ENCODE peak calls at places on chromosomes 1 and 21, in four cellular contexts. Y, T, Q and I are unnamed samples.

GRCh38 chr1:225156254-225156653 is 226.8 kb downstream of the DNAH14 start:
- DNase-seq in Y (no peak), T (peak; percentile 4), Q (no peak), I (no peak)

GRCh38 chr21:33931799-33932390 is 16.3 kb upstream of the ATP5PO start:
- DNase-seq in Y (no peak), T (no peak), Q (no peak), I (peak; percentile 60)

GRCh38 chr21:28150021-28150420 is 842.7 kb downstream of the LTN1 start:
- DNase-seq in Y (no peak), T (no peak), Q (no peak), I (no peak)

GRCh38 chr1:177973585-177973984 is 3.7 kb upstream of the SEC16B start:
- DNase-seq in Y (no peak), T (no peak), Q (no peak), I (no peak)

GRCh38 chr1:76868916-76869315 is 1.6 kb downstream of the ST6GALNAC5 start:
- DNase-seq in Y (peak; percentile 8), T (no peak), Q (peak; percentile 44), I (no peak)

GRCh38 chr1:65459397-65459768 is 38.9 kb downstream of the LEPR start:
- DNase-seq in Y (peak; percentile 13), T (peak; percentile 69), Q (no peak), I (peak; percentile 31)

GRCh38 chr1:88985033-88985432 is 7.4 kb downstream of the KYAT3 start:
- DNase-seq in Y (peak; percentile 48), T (peak; percentile 92), Q (no peak), I (peak; percentile 80)

GRCh38 chr1:218156602-218157001 is 128.5 kb upstream of the RRP15 start:
- DNase-seq in Y (peak; percentile 63), T (no peak), Q (peak; percentile 45), I (no peak)

GRCh38 chr1:236692722-236693121 is 6.4 kb downstream of the ACTN2 start:
- DNase-seq in Y (no peak), T (no peak), Q (no peak), I (no peak)

GRCh38 chr1:193013707-193014106 is 45.5 kb downstream of the UCHL5 start:
- DNase-seq in Y (no peak), T (no peak), Q (no peak), I (no peak)

GRCh38 chr1:234582626-234583354 is 27.2 kb downstream of the IRF2BP2 start:
- DNase-seq in Y (no peak), T (peak; percentile 58), Q (no peak), I (no peak)

GRCh38 chr1:26317143-26317542 is 615 bp upstream of the CD52 start:
- DNase-seq in Y (no peak), T (no peak), Q (no peak), I (no peak)

GRCh38 chr1:232872738-232873137 is 67.5 kb downstream of the MAP10 start:
- DNase-seq in Y (peak; percentile 14), T (no peak), Q (no peak), I (peak; percentile 34)

GRCh38 chr1:44235794-44236193 is 22.5 kb downstream of the DMAP1 start:
- DNase-seq in Y (no peak), T (no peak), Q (peak; percentile 20), I (no peak)

GRCh38 chr1:30718636-30719405 is 4.6 kb downstream of the MATN1 start:
- DNase-seq in Y (peak; percentile 89), T (peak; percentile 99), Q (peak; percentile 85), I (peak; percentile 98)

GRCh38 chr1:26900001-26900814 is at the start of gene GPATCH3:
- DNase-seq in Y (peak; percentile 95), T (peak; percentile 96), Q (peak; percentile 93), I (peak; percentile 93)

GRCh38 chr1:208184993-208185703 is 59.0 kb downstream of the PLXNA2 start:
- DNase-seq in Y (no peak), T (peak; percentile 68), Q (no peak), I (peak; percentile 58)

GRCh38 chr1:229035054-229035747 is 235.7 kb upstream of the RAB4A start:
- DNase-seq in Y (no peak), T (no peak), Q (no peak), I (no peak)

GRCh38 chr1:16236091-16236494 is 890 bp downstream of the CPLANE2 start:
- DNase-seq in Y (no peak), T (no peak), Q (no peak), I (peak; percentile 7)

GRCh38 chr1:240658312-240658975 is 46.5 kb upstream of the GREM2 start:
- DNase-seq in Y (no peak), T (no peak), Q (no peak), I (no peak)

GRCh38 chr1:232922475-232922874 is 27.9 kb upstream of the NTPCR start:
- DNase-seq in Y (no peak), T (peak; percentile 17), Q (no peak), I (peak; percentile 65)

GRCh38 chr21:42669069-42669468 is 15.6 kb downstream of the PDE9A start:
- DNase-seq in Y (no peak), T (no peak), Q (no peak), I (no peak)

GRCh38 chr21:41764558-41765392 is 2.1 kb downstream of the RIPK4 start:
- DNase-seq in Y (peak; percentile 46), T (no peak), Q (no peak), I (no peak)

GRCh38 chr1:61053712-61054608 is 28.4 kb upstream of the NFIA start:
- DNase-seq in Y (peak; percentile 35), T (no peak), Q (peak; percentile 68), I (no peak)

GRCh38 chr1:245261786-245262185 is 107.0 kb downstream of the KIF26B start:
- DNase-seq in Y (no peak), T (no peak), Q (no peak), I (no peak)

GRCh38 chr1:245262876-245263625 is 108.3 kb downstream of the KIF26B start:
- DNase-seq in Y (no peak), T (no peak), Q (no peak), I (no peak)

GRCh38 chr1:245258271-245258920 is 103.6 kb downstream of the KIF26B start:
- DNase-seq in Y (peak; percentile 48), T (no peak), Q (no peak), I (no peak)

GRCh38 chr1:245260883-245261282 is 106.1 kb downstream of the KIF26B start:
- DNase-seq in Y (no peak), T (no peak), Q (no peak), I (no peak)

DNA sequence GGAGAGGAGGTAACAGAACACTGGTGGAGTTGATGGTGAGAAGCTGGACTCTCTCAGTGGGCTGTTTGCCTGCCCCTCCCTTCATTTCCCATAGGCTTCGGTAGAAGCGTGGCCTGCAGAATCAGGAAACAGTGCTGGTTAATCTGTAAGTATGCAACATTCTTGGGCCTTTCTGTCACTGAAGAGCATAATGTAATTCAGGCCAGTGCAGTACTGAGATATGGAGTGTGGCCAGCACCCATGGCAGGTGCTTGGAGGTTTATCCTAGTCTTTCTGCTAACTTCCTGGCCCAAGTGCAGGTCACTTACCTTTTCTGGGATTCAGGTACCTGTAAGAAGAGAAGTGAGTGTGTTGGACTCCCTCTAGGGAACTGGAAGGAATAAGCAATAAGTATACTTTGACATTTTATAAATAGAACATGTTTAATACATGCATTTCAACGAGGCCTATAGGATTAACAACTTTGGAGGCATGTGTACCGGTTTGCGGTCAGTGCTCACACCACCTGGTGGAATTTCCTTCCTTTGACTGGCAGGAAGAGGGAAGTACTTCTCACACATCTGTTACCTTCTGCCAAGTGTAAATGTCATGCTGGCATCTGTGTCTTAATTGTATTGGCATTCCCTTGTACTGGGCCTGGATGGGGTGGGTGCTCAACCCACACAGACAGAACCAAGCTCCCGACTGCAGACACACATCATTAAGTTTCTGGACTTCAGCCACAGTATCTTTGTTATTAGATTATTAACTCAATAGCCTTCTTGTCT is 105.5 kb downstream of the KIF26B start:
- DNase-seq in Y (no peak), T (no peak), Q (no peak), I (no peak)
- H3K4me3 ChIP-seq in Y (no peak overlapping the region), T (no peak overlapping the region), Q (no peak overlapping the region), I (no peak overlapping the region)

GRCh38 chr1:98761238-98761637 is 99.7 kb downstream of the SNX7 start:
- DNase-seq in Y (peak; percentile 8), T (peak; percentile 12), Q (no peak), I (no peak)
- TF ChIP-seq CTCF in Y (no peak), T (peak; percentile 27), Q (no peak), I (no peak)

GRCh38 chr1:159204791-159205141 is at the start of gene ACKR1:
- DNase-seq in Y (no peak), T (no peak), Q (no peak), I (no peak)
- H3K4me3 ChIP-seq in Y (no peak within 1 kb of the TSS), T (no peak within 1 kb of the TSS), Q (peak within 1 kb of the TSS; percentile 32), I (no peak within 1 kb of the TSS)

DNA sequence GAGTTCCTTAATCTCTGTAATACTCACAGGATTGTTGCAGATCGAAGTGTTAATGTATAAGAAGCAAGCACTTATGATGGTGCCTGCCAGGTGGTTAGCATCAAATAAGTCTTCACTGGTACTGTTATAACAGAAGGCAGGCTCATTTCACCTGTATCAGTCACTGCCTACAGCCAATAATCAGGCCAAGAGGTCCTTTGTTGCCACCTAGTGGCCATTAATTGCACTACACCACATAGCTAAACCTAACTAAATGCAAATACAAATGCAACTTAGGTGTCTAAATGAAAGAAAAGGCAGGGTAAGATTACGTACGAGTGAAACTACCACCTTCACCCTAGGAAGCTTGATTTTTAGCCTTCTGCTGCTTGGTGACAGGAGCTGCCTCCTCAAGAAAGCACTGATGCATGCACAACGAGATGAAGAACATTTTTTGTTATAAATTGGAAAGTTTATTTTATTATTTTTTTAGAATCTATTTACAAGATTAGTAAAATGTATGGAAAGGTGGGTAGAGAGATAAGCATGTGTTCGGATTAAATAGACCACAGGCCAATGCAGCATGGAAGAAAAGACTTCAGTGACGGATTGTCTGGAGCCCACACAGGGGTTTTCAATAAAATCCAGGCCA is 334.8 kb upstream of the CAMK1G start:
- DNase-seq in Y (peak; percentile 83), T (peak; percentile 79), Q (no peak), I (peak; percentile 57)
- TF ChIP-seq CTCF in Y (peak; percentile 86), T (peak; percentile 87), Q (peak; percentile 90), I (peak; percentile 83)

DNA sequence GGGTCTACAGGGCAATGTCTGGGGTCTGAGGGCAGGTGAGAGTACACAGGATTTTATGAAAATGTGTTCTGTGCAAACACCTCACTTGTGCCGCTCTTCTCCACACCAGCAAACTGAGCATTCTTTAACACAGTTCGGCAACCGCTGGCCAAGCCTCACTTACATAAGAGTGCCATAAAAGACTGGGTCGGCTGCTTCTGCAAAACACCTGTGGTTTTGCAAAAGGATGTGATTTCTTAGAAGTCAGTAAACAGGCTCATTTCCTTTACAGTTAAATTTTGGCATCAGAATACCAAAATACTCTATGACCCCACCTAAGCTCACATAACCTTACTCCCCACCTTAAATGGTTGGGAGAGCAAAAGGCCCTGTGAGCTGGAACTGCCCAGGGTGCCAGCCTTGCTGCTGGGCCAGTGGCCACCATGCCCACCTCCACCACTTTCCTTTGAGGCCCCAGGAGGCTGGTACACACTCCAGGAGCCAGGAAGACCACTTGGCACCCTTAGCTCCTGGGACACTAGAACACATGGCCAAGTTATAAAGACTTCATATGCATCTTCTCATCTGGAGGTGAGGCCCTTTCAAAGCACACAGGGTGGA is 22.0 kb downstream of the CAPZB start:
- DNase-seq in Y (no peak), T (no peak), Q (no peak), I (no peak)
- H3K4me3 ChIP-seq in Y (no peak overlapping the region), T (no peak overlapping the region), Q (no peak overlapping the region), I (no peak overlapping the region)

GRCh38 chr1:41920658-41921057 is 1.9 kb upstream of the HIVEP3 start:
- DNase-seq in Y (no peak), T (peak; percentile 75), Q (no peak), I (peak; percentile 38)
- TF ChIP-seq CTCF in Y (no peak), T (no peak), Q (no peak), I (no peak)

DNA sequence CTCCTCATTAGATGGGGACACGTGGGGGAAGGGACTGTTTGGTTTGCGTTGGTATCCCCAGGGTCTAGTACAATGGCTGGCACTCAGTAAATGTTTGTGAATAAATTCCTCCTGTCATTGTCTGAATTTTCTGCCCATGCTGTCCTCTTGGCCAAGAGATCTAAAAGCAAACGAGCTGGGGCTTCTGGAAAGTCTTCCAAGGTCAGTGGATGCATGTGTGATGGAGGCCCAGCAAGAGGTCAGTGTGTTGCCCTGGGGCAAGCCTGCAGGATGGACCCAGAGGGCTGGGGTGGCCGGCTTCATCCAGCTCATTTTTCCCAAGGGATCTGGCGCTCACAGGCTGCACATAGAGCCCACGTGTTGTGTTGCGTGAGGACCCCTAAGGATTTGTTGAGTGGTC is 30.0 kb upstream of the JUN start:
- DNase-seq in Y (no peak), T (no peak), Q (no peak), I (no peak)
- H3K4me3 ChIP-seq in Y (no peak overlapping the region), T (no peak overlapping the region), Q (peak overlapping the region; percentile 75), I (no peak overlapping the region)